ENCODE peak calls at places on chromosome 3, in nine cellular contexts. F is fibroblast of villous mesenchyme, Q is colonic mucosa, I is AG04450, D is amniotic stem cell, A is hepatocyte, Y is neural crest cell, O is NCI-H2171 treated with DMSO at 0.1 percent for 48 hours, W is H9. K is an unnamed sample.

GRCh38 chr3:42014949-42015533 is 53.1 kb upstream of the ULK4 start:
- DNase-seq in Q (peak), O (peak), I (no peak), W (no peak), D (no peak), Y (no peak), A (no peak), F (peak), K (no peak)

GRCh38 chr3:146335386-146335785 is 84.5 kb upstream of the PLSCR4 start:
- DNase-seq in F (no peak), Q (no peak), A (no peak), Y (no peak), O (no peak), D (no peak), I (no peak), W (no peak), K (no peak)

GRCh38 chr3:40680685-40681657 is 156.2 kb downstream of the ZNF621 start:
- DNase-seq in D (no peak), W (no peak), I (no peak), Q (no peak), F (no peak), O (peak), A (no peak), Y (no peak), K (no peak)

GRCh38 chr3:61960976-61961375 is 399.6 kb downstream of the PTPRG start:
- DNase-seq in A (no peak), W (no peak), I (no peak), F (no peak), D (no peak), O (no peak), Y (no peak), Q (no peak), K (no peak)

GRCh38 chr3:193777524-193777923 is 184.5 kb downstream of the OPA1 start:
- DNase-seq in O (peak), Y (no peak), A (no peak), D (no peak), Q (peak), W (no peak), I (no peak), F (peak), K (no peak)

GRCh38 chr3:120113128-120114116 is 19.2 kb upstream of the GSK3B start:
- DNase-seq in W (no peak), Y (no peak), I (peak), D (peak), O (no peak), F (peak), Q (no peak), A (no peak), K (no peak)

GRCh38 chr3:190427108-190427507 is 22.6 kb downstream of the TMEM207 start:
- DNase-seq in O (no peak), Q (no peak), I (no peak), F (no peak), Y (no peak), A (no peak), W (no peak), D (no peak), K (no peak)

GRCh38 chr3:116059421-116060096 is 385.7 kb downstream of the LSAMP start:
- DNase-seq in D (peak), F (peak), A (peak), O (peak), Q (no peak), Y (no peak), I (peak), W (peak), K (no peak)

GRCh38 chr3:20326537-20326936 is 140.5 kb upstream of the SGO1 start:
- DNase-seq in Y (no peak), A (no peak), W (no peak), I (no peak), O (no peak), D (no peak), Q (no peak), F (no peak), K (no peak)

GRCh38 chr3:114566162-114566755 is 272.4 kb downstream of the TIGIT start:
- DNase-seq in I (no peak), W (no peak), O (no peak), Y (no peak), F (no peak), Q (no peak), A (no peak), D (no peak), K (no peak)

GRCh38 chr3:114299421-114299820 is 5.6 kb downstream of the TIGIT start:
- DNase-seq in I (no peak), A (peak), Y (peak), W (peak), D (no peak), Q (no peak), F (no peak), O (peak), K (peak)

GRCh38 chr3:29880809-29881208 is 599.9 kb downstream of the RBMS3 start:
- DNase-seq in F (no peak), A (no peak), Y (no peak), W (no peak), I (no peak), O (no peak), D (no peak), Q (no peak), K (no peak)

GRCh38 chr3:49298511-49298910 is 21.5 kb upstream of the C3orf62 start:
- DNase-seq in I (no peak), A (no peak), Q (no peak), Y (no peak), F (no peak), W (no peak), O (no peak), D (no peak), K (no peak)

GRCh38 chr3:106290304-106290997 is 421.6 kb upstream of the CBLB start:
- DNase-seq in I (no peak), Y (no peak), O (no peak), W (no peak), A (no peak), Q (no peak), F (no peak), D (no peak), K (no peak)

GRCh38 chr3:77254967-77255831 is 215.3 kb downstream of the ROBO2 start:
- DNase-seq in D (peak), I (peak), O (peak), Q (peak), W (peak), A (peak), F (peak), Y (peak), K (no peak)

GRCh38 chr3:157070186-157070585 is 89.8 kb downstream of the CCNL1 start:
- DNase-seq in W (no peak), F (no peak), Y (no peak), A (no peak), Q (no peak), O (no peak), D (no peak), I (no peak), K (no peak)

GRCh38 chr3:194957743-194958240 is 272.1 kb downstream of the FAM43A start:
- DNase-seq in F (no peak), Q (no peak), D (no peak), A (no peak), O (no peak), W (no peak), Y (no peak), I (no peak), K (no peak)

GRCh38 chr3:144229237-144229830 is 257.7 kb downstream of the DIPK2A start:
- DNase-seq in Y (no peak), F (no peak), O (peak), Q (no peak), I (no peak), D (no peak), W (no peak), A (no peak), K (no peak)

GRCh38 chr3:51099794-51100542 is 285.1 kb upstream of the MANF start:
- DNase-seq in I (peak), O (peak), A (peak), D (peak), F (peak), Y (peak), W (peak), Q (peak), K (no peak)

GRCh38 chr3:49801160-49801559 is 1.5 kb upstream of the CDHR4 start:
- DNase-seq in W (no peak), O (no peak), Y (no peak), F (no peak), A (peak), Q (no peak), D (no peak), I (no peak), K (no peak)

GRCh38 chr3:183745300-183746098 is 47.9 kb downstream of the YEATS2 start:
- DNase-seq in D (peak), A (no peak), Q (no peak), Y (no peak), F (peak), W (peak), O (no peak), I (no peak), K (no peak)

GRCh38 chr3:112814256-112814655 is 32.4 kb downstream of the CD200R1L start:
- DNase-seq in D (peak), A (peak), W (no peak), Y (no peak), O (no peak), Q (no peak), I (peak), F (peak), K (no peak)

GRCh38 chr3:193313448-193313958 is 65.0 kb downstream of the ATP13A5 start:
- DNase-seq in A (no peak), D (no peak), F (no peak), O (peak), Y (no peak), W (no peak), I (no peak), Q (no peak), K (no peak)

GRCh38 chr3:14548321-14548729 is 8.2 kb upstream of the GRIP2 start:
- DNase-seq in A (peak), W (peak), I (peak), O (peak), Y (peak), D (no peak), Q (peak), F (peak), K (no peak)

GRCh38 chr3:178480795-178481194 is 55.4 kb upstream of the KCNMB2 start:
- DNase-seq in O (no peak), I (no peak), F (no peak), Q (no peak), Y (no peak), W (no peak), D (no peak), A (no peak), K (no peak)

GRCh38 chr3:80771085-80771484 is 990.4 kb downstream of the GBE1 start:
- DNase-seq in A (peak), F (peak), W (no peak), I (no peak), D (no peak), O (no peak), Y (no peak), Q (no peak), K (no peak)

GRCh38 chr3:132641837-132642538 is 17.6 kb downstream of the ACAD11 start:
- DNase-seq in F (peak), I (no peak), A (peak), Q (no peak), D (peak), W (no peak), O (peak), Y (no peak), K (no peak)

GRCh38 chr3:44877333-44877732 is 2.9 kb downstream of the TGM4 start:
- DNase-seq in F (no peak), A (no peak), Q (no peak), D (no peak), Y (no peak), W (no peak), I (no peak), O (no peak), K (no peak)

GRCh38 chr3:105398407-105398806 is 31.7 kb downstream of the ALCAM start:
- DNase-seq in O (no peak), F (no peak), W (no peak), Q (no peak), A (no peak), D (no peak), Y (no peak), I (no peak), K (no peak)

GRCh38 chr3:73622135-73622534 is 2.6 kb downstream of the PDZRN3 start:
- DNase-seq in W (peak), D (no peak), A (peak), Y (peak), Q (peak), O (peak), F (peak), I (no peak), K (no peak)

GRCh38 chr3:38247366-38248035 is 18.1 kb upstream of the SLC22A13 start:
- DNase-seq in F (peak), W (no peak), Y (no peak), O (no peak), D (peak), A (peak), Q (no peak), I (peak), K (no peak)

GRCh38 chr3:13274125-13274873 is 145.8 kb downstream of the NUP210 start:
- DNase-seq in I (no peak), A (no peak), W (no peak), D (no peak), Q (no peak), Y (no peak), O (no peak), F (no peak), K (no peak)

GRCh38 chr3:49703443-49703927 is 14.1 kb downstream of the RNF123 start:
- DNase-seq in Y (peak), O (peak), D (peak), W (peak), I (peak), A (peak), Q (peak), F (peak), K (peak)

GRCh38 chr3:126129408-126129891 is 45.5 kb upstream of the SLC41A3 start:
- DNase-seq in F (no peak), Y (no peak), D (no peak), A (no peak), O (no peak), W (peak), I (no peak), Q (peak), K (no peak)

GRCh38 chr3:144557515-144557914 is 585.9 kb downstream of the DIPK2A start:
- DNase-seq in W (no peak), O (no peak), A (no peak), Q (no peak), F (no peak), D (no peak), I (no peak), Y (no peak), K (no peak)

GRCh38 chr3:56753206-56753605 is 48.5 kb downstream of the ARHGEF3 start:
- DNase-seq in A (no peak), Q (no peak), D (no peak), Y (no peak), F (peak), O (no peak), W (no peak), I (no peak), K (peak)

GRCh38 chr3:72641684-72642083 is 206.6 kb downstream of the SHQ1 start:
- DNase-seq in A (no peak), D (no peak), F (no peak), I (no peak), Q (no peak), Y (no peak), W (no peak), O (no peak), K (no peak)

GRCh38 chr3:64443553-64444331 is 218.5 kb upstream of the PRICKLE2 start:
- DNase-seq in Y (no peak), A (peak), W (no peak), O (no peak), I (no peak), F (peak), Q (peak), D (peak), K (no peak)